ENCODE peak calls at places on chromosomes 13 and 19, in four cellular contexts. M is stimulated activated CD8-positive, alpha-beta memory T cell treated with anti-CD3 and anti-CD28 coated beads, Interleukin-4, amount 100 ng/mL, for 1 hour; C is activated T-helper 2 cell treated with anti-CD3 and anti-CD28 coated beads, Interferon-gamma antibody, Interleukin-2, Interleukin-4, amounts not matched to agents 10 μg/mL and 5 μg/mL and 100 μg/mL, durations not matched to agents 14 hours and 24 hours and 36 hours; K is NCI-H345. O is an unnamed sample.

GRCh38 chr19:46065486-46065885 is 24.7 kb upstream of the IGFL4 start:
- DNase-seq in C (no peak), M (no peak), K (no peak), O (no peak)

GRCh38 chr19:3670796-3671679 is 29.2 kb downstream of the PIP5K1C start:
- DNase-seq in C (no peak), K (no peak), M (no peak), O (peak)

GRCh38 chr19:2469102-2469914 is 6.6 kb upstream of the GADD45B start:
- DNase-seq in C (no peak), M (no peak), K (no peak), O (peak)

GRCh38 chr19:55647732-55648656 is at the start of gene CCDC106:
- DNase-seq in K (peak), C (peak), M (no peak), O (no peak)

GRCh38 chr13:113658836-113659235 is 838 bp upstream of the ATP4B start:
- DNase-seq in M (no peak), C (no peak), K (no peak), O (no peak)

GRCh38 chr13:33441015-33441414 is 155.5 kb upstream of the STARD13 start:
- DNase-seq in K (peak), C (no peak), M (no peak), O (no peak)

GRCh38 chr19:4149518-4150288 is 3.7 kb upstream of the CREB3L3 start:
- DNase-seq in K (peak), M (no peak), C (no peak), O (no peak)

GRCh38 chr13:40145139-40145538 is 489.7 kb downstream of the COG6 start:
- DNase-seq in C (no peak), K (no peak), M (no peak), O (peak)

GRCh38 chr19:45169602-45170001 is 8.4 kb downstream of the TRAPPC6A start:
- DNase-seq in C (no peak), M (no peak), K (no peak), O (no peak)

GRCh38 chr19:2062770-2063169 is 11.7 kb upstream of the MKNK2 start:
- DNase-seq in K (no peak), C (no peak), M (no peak), O (no peak)

GRCh38 chr13:109816112-109816978 is 30.0 kb upstream of the IRS2 start:
- DNase-seq in M (no peak), C (no peak), K (peak), O (no peak)

GRCh38 chr13:29905845-29906244 is 55.4 kb upstream of the UBL3 start:
- DNase-seq in C (no peak), M (no peak), K (no peak), O (no peak)

GRCh38 chr13:40190656-40191100 is 475.8 kb downstream of the FOXO1 start:
- DNase-seq in C (peak), M (peak), K (no peak), O (peak)

GRCh38 chr19:41433171-41433570 is 6.0 kb upstream of the B3GNT8 start:
- DNase-seq in C (no peak), K (no peak), M (no peak), O (no peak)

GRCh38 chr19:55578031-55578760 is 2.5 kb downstream of the ZNF579 start:
- DNase-seq in M (no peak), C (no peak), K (no peak), O (no peak)

GRCh38 chr19:37519890-37520289 is 13.2 kb downstream of the ZNF793 start:
- DNase-seq in M (no peak), C (no peak), K (no peak), O (no peak)

GRCh38 chr19:57512845-57513244 is 13.1 kb downstream of the ZNF773 start:
- DNase-seq in C (no peak), K (peak), M (no peak), O (no peak)

GRCh38 chr13:108662528-108662927 is 33.1 kb downstream of the MYO16 start:
- DNase-seq in M (no peak), C (no peak), K (no peak), O (no peak)

GRCh38 chr19:3682741-3683404 is 17.4 kb downstream of the PIP5K1C start:
- DNase-seq in M (no peak), C (no peak), K (no peak), O (no peak)

GRCh38 chr19:46491975-46492682 is 3.5 kb downstream of the PNMA8B start:
- DNase-seq in M (no peak), K (no peak), C (no peak), O (no peak)

GRCh38 chr19:35155441-35155840 is 906 bp downstream of the FXYD5 start:
- DNase-seq in M (no peak), C (no peak), K (no peak), O (peak)

GRCh38 chr19:13825489-13826475 is 30.5 kb downstream of the ZSWIM4 start:
- DNase-seq in C (no peak), K (no peak), M (no peak), O (no peak)

GRCh38 chr13:65959305-65959704 is 1270.8 kb downstream of the PCDH9 start:
- DNase-seq in M (no peak), C (no peak), K (no peak), O (no peak)

GRCh38 chr13:91355826-91356710 is 8.6 kb downstream of the MIR17HG start:
- DNase-seq in K (no peak), M (no peak), C (no peak), O (no peak)

GRCh38 chr13:43422061-43422460 is 364.7 kb downstream of the ENOX1 start:
- DNase-seq in K (no peak), M (no peak), C (no peak), O (no peak)

GRCh38 chr19:18683109-18683954 is at the start of gene CRTC1:
- DNase-seq in M (peak), C (peak), K (peak), O (peak)

GRCh38 chr19:29384676-29385075 is 141.1 kb upstream of the VSTM2B start:
- DNase-seq in C (no peak), M (no peak), K (no peak), O (no peak)

GRCh38 chr19:1057185-1057857 is 9.6 kb upstream of the ARHGAP45 start:
- DNase-seq in K (peak), C (no peak), M (no peak), O (no peak)

GRCh38 chr19:50607874-50608785 is 31.6 kb downstream of the SYT3 start:
- DNase-seq in M (peak), C (peak), K (no peak), O (peak)

GRCh38 chr13:57138988-57139387 is 1.7 kb upstream of the PRR20A start:
- DNase-seq in M (no peak), C (no peak), K (no peak), O (no peak)

GRCh38 chr13:32878172-32878571 is 138.1 kb upstream of the KL start:
- DNase-seq in C (no peak), K (no peak), M (no peak), O (no peak)

O was measured in T-helper 2 cell treated with Interferon-gamma antibody and Interleukin-4, amounts not matched to agents 5 μg/mL and 100 μg/mL, for 36 hours.